ENCODE peak calls at places on chromosomes 1 and 21, in four cellular contexts. One of them, this sample, is unnamed.

GRCh38 chr1:26541816-26542711 is 12.5 kb downstream of the RPS6KA1 start:
- DNase-seq in HEK293T: peak
- DNase-seq in NAMALWA: peak
- DNase-seq in H54: no peak
- DNase-seq in this sample: no peak

GRCh38 chr1:211705439-211706205 is 30.2 kb upstream of the NEK2 start:
- DNase-seq in H54: peak
- DNase-seq in HEK293T: no peak
- DNase-seq in NAMALWA: no peak
- DNase-seq in this sample: no peak

GRCh38 chr1:179953974-179954493 is 576 bp upstream of the CEP350 start:
- DNase-seq in HEK293T: peak
- DNase-seq in NAMALWA: peak
- DNase-seq in H54: no peak
- DNase-seq in this sample: no peak

GRCh38 chr21:18373631-18374030 is 30.0 kb downstream of the TMPRSS15 start:
- DNase-seq in H54: no peak
- DNase-seq in HEK293T: no peak
- DNase-seq in NAMALWA: no peak
- DNase-seq in this sample: no peak

GRCh38 chr1:56132520-56132919 is 446.8 kb downstream of the PLPP3 start:
- DNase-seq in NAMALWA: no peak
- DNase-seq in HEK293T: no peak
- DNase-seq in H54: no peak
- DNase-seq in this sample: no peak

GRCh38 chr1:185442065-185442464 is 125.0 kb upstream of the IVNS1ABP start:
- DNase-seq in NAMALWA: no peak
- DNase-seq in HEK293T: no peak
- DNase-seq in H54: no peak
- DNase-seq in this sample: no peak

GRCh38 chr21:15749045-15749867 is 19.5 kb downstream of the USP25 start:
- DNase-seq in NAMALWA: no peak
- DNase-seq in HEK293T: no peak
- DNase-seq in H54: no peak
- DNase-seq in this sample: no peak

GRCh38 chr1:15803380-15803779 is 4.1 kb downstream of the UQCRHL start:
- DNase-seq in H54: no peak
- DNase-seq in NAMALWA: peak
- DNase-seq in HEK293T: peak
- DNase-seq in this sample: no peak

GRCh38 chr1:235069577-235070563 is 58.8 kb downstream of the TOMM20 start:
- DNase-seq in NAMALWA: no peak
- DNase-seq in H54: no peak
- DNase-seq in HEK293T: no peak
- DNase-seq in this sample: peak

GRCh38 chr1:245552331-245552730 is 397.5 kb downstream of the KIF26B start:
- DNase-seq in H54: no peak
- DNase-seq in HEK293T: no peak
- DNase-seq in NAMALWA: no peak
- DNase-seq in this sample: no peak

GRCh38 chr1:44212355-44213221 is 683 bp upstream of the DMAP1 start:
- DNase-seq in HEK293T: no peak
- DNase-seq in NAMALWA: no peak
- DNase-seq in H54: no peak
- DNase-seq in this sample: no peak

GRCh38 chr1:11176081-11176706 is 13.0 kb upstream of the ANGPTL7 start:
- DNase-seq in HEK293T: no peak
- DNase-seq in H54: no peak
- DNase-seq in NAMALWA: no peak
- DNase-seq in this sample: no peak

GRCh38 chr1:98385691-98386090 is 275.8 kb upstream of the SNX7 start:
- DNase-seq in H54: no peak
- DNase-seq in NAMALWA: no peak
- DNase-seq in HEK293T: no peak
- DNase-seq in this sample: no peak

GRCh38 chr1:6466751-6467150 is 778 bp upstream of the TNFRSF25 start:
- DNase-seq in HEK293T: no peak
- DNase-seq in H54: no peak
- DNase-seq in NAMALWA: no peak
- DNase-seq in this sample: no peak

GRCh38 chr1:232998646-232999045 is 48.2 kb downstream of the NTPCR start:
- DNase-seq in HEK293T: no peak
- DNase-seq in NAMALWA: no peak
- DNase-seq in H54: no peak
- DNase-seq in this sample: no peak

This sample was measured in pancreas.